ENCODE peak calls at places on chromosomes 11 and 22, in five cellular contexts. T is endothelial cell of umbilical vein, Y is neural progenitor cell, R is keratinocyte, I is HepG2. S is an unnamed sample.

GRCh38 chr11:47551086-47551485 is 1.8 kb downstream of the CELF1 start:
- DNase-seq in T (peak; percentile 21), Y (peak; percentile 63), R (no peak), I (peak; percentile 57), S (no peak)

GRCh38 chr22:20989323-20990138 is 7.4 kb downstream of the LZTR1 start:
- DNase-seq in T (no peak), Y (no peak), R (no peak), I (no peak), S (no peak)

GRCh38 chr22:25098445-25099081 is 101.1 kb upstream of the CRYBB3 start:
- DNase-seq in T (no peak), Y (peak; percentile 56), R (no peak), I (no peak), S (no peak)

GRCh38 chr11:45809456-45810395 is 4.8 kb downstream of the SLC35C1 start:
- DNase-seq in T (no peak), Y (no peak), R (no peak), I (no peak), S (no peak)

GRCh38 chr11:2205214-2205770 is 33.7 kb upstream of the TH start:
- DNase-seq in T (no peak), Y (no peak), R (no peak), I (no peak), S (no peak)

GRCh38 chr22:36374603-36375024 is 13.2 kb downstream of the MYH9 start:
- DNase-seq in T (peak; percentile 72), Y (no peak), R (no peak), I (no peak), S (peak; percentile 80)

GRCh38 chr11:128453444-128454336 is 133.7 kb downstream of the ETS1 start:
- DNase-seq in T (no peak), Y (no peak), R (peak; percentile 78), I (no peak), S (no peak)

GRCh38 chr11:35182317-35182939 is 43.5 kb downstream of the CD44 start:
- DNase-seq in T (no peak), Y (no peak), R (no peak), I (no peak), S (no peak)

GRCh38 chr11:1868056-1868635 is 15.3 kb downstream of the LSP1 start:
- DNase-seq in T (no peak), Y (no peak), R (no peak), I (no peak), S (no peak)

GRCh38 chr11:44675906-44676305 is 50.9 kb upstream of the TSPAN18 start:
- DNase-seq in T (no peak), Y (no peak), R (no peak), I (no peak), S (no peak)

GRCh38 chr11:44674809-44675208 is 52.0 kb upstream of the TSPAN18 start:
- DNase-seq in T (no peak), Y (no peak), R (no peak), I (no peak), S (no peak)

GRCh38 chr11:44670814-44671213 is 55.9 kb upstream of the TSPAN18 start:
- DNase-seq in T (no peak), Y (no peak), R (no peak), I (no peak), S (no peak)

GRCh38 chr11:44671234-44671633 is 55.5 kb upstream of the TSPAN18 start:
- DNase-seq in T (no peak), Y (no peak), R (no peak), I (no peak), S (no peak)

GRCh38 chr11:44673691-44674090 is 53.1 kb upstream of the TSPAN18 start:
- DNase-seq in T (peak; percentile 50), Y (no peak), R (no peak), I (no peak), S (no peak)
- H4K20me1 ChIP-seq in T (no peaks in the 10 kb centered on the region), Y (no peaks in the 10 kb centered on the region), R (no peaks in the 10 kb centered on the region), I (no peaks in the 10 kb centered on the region), S (no peaks in the 10 kb centered on the region)

DNA sequence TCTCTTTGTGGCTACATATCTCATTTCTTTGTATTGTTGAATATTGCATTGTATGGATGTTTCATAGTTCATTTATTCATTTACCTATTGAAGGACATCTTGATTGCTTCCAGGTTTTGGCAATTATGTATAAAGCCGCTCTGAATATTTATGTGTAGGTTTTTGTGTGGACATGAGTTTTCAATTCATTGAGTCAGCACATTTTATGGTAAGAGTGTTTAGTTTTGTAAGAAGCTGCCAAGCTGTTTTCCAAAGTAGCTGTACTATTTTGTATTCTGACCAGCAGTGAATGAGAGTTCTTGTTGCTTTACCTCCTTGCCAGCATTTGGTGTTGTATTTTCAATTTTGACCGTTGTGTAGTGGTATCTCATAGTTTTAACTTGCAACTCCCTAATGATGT is 39.2 kb downstream of the KDM2A start:
- DNase-seq in T (no peak), Y (no peak), R (no peak), I (no peak), S (no peak)
- H4K20me1 ChIP-seq in T (peaks cover 2% of the 10 kb centered on the region), Y (peaks cover 58% of the 10 kb centered on the region), R (no peaks in the 10 kb centered on the region), I (peaks cover 11% of the 10 kb centered on the region), S (peaks cover 6% of the 10 kb centered on the region)

DNA sequence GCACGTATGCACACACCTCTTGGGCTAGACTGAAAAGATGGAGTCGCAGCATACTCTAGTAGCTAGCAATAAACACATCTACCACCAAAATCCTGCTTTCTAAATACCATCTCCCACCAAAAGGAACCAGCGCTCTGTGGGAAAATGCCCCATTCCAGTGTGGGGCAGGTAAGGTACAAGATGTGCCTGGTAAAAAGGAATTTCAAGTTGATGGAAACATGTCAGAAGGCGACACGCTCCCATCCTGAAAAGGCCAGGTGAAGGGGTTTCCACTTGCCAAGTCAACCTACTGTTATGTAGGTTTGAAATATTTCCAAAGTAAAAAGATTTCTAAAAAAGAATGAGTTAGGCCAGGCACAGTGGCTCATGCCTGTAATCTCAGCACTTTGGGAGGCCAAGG is 8.8 kb downstream of the DGCR2 start:
- DNase-seq in T (no peak), Y (no peak), R (no peak), I (no peak), S (no peak)
- H4K20me1 ChIP-seq in T (no peaks in the 10 kb centered on the region), Y (peaks cover 97% of the 10 kb centered on the region), R (peaks cover 39% of the 10 kb centered on the region), I (peaks cover 59% of the 10 kb centered on the region), S (peaks cover 3% of the 10 kb centered on the region)

DNA sequence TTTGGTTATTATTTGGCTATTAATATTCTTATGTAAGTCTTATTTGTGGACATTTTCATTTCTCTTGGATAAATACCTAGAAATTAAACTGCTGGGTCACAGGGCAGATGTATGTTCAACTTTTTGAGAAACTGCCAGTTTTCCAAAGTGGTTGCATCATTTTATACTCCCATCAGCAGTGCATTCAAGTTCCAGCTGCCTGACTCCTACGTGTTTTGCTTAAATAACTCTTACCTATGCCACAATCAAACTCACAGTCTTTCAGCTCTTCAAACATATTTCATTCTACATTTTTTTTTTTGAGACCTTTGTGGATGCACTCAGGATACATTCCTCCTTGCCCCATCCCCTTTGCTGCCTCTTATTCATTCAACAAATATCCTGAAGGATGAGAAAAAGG is 9.2 kb downstream of the TCF20 start:
- DNase-seq in T (no peak), Y (no peak), R (no peak), I (no peak), S (no peak)
- H4K20me1 ChIP-seq in T (peaks cover 36% of the 10 kb centered on the region), Y (peaks cover 100% of the 10 kb centered on the region), R (peaks cover 42% of the 10 kb centered on the region), I (peaks cover 75% of the 10 kb centered on the region), S (peaks cover 13% of the 10 kb centered on the region)

DNA sequence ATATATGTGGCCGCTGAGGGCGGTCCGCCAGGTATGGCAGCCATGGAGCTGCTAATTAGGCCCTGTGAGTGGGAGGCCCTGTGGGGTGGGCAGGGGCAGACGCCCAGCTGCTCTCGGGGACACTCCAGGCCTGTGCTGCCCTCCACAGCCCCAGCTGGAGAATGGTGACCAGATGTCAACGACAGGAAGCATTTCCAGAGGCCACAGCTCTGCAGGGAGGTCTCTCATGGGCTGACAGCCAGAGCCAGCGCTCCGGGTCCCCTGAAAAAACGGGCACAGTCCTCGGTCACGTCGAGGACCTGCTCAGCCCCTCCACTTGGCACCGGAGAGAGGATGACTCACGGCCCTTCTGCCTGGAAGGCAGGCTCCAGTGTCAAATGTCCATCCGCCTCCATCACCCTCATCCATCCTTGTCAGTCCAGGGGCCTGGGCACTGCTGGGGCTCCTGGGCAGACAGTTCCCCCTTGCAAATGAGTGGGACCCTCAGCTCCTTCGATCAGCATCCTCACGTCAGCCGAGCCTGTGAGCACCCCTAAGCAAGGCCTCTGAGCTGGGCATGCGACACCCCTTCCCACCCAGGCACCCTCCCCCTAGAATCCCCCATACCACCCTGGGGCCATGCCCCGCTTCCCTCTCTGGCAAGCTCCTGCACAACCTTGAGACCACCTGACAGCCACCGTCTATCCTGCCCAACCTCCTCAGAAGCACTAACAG is 1.9 kb downstream of the BID start:
- DNase-seq in T (no peak), Y (no peak), R (no peak), I (no peak), S (no peak)
- H4K20me1 ChIP-seq in T (no peaks in the 10 kb centered on the region), Y (no peaks in the 10 kb centered on the region), R (peaks cover 13% of the 10 kb centered on the region), I (no peaks in the 10 kb centered on the region), S (no peaks in the 10 kb centered on the region)

GRCh38 chr11:111925953-111926352 is 7.2 kb downstream of the C11orf52 start:
- DNase-seq in T (no peak), Y (no peak), R (no peak), I (no peak), S (no peak)

GRCh38 chr11:111926505-111927391 is 8.0 kb downstream of the C11orf52 start:
- DNase-seq in T (peak; percentile 98), Y (peak; percentile 98), R (peak; percentile 81), I (peak; percentile 93), S (peak; percentile 93)

GRCh38 chr11:111923351-111923788 is 4.7 kb downstream of the C11orf52 start:
- DNase-seq in T (peak; percentile 48), Y (no peak), R (no peak), I (peak; percentile 75), S (no peak)

GRCh38 chr11:111922803-111923202 is 4.1 kb downstream of the C11orf52 start:
- DNase-seq in T (peak; percentile 44), Y (no peak), R (no peak), I (peak; percentile 41), S (no peak)

DNA sequence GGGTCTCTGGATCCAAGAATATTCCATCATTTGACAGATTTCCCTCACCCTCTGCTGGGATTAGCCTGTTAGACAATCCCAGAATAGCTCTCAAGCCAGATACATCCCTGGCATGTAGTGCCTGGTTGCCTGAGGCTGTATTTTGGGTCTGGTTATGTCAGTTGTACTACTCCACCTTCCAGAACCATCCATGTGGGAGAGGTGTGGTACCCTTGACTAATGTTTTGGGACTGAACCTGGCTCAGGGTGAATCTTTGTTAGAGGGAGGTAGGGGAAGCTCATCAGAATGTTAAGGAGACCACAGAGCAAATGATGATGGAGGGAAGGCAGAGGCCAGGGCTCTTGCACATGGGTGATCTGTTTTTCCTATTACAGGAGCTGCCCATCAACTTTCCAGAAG is 5.2 kb downstream of the C11orf52 start:
- DNase-seq in T (no peak), Y (no peak), R (no peak), I (no peak), S (no peak)
- H4K20me1 ChIP-seq in T (no peaks in the 10 kb centered on the region), Y (no peaks in the 10 kb centered on the region), R (no peaks in the 10 kb centered on the region), I (no peaks in the 10 kb centered on the region), S (no peaks in the 10 kb centered on the region)